ENCODE peak calls at places on chromosomes 7 and 10, in five cellular contexts. C is brain microvascular endothelial cell, Q is A549, Z is neural progenitor cell, S is AG09309. J is an unnamed sample.

GRCh38 chr10:7408494-7409044 is 2.3 kb downstream of the SFMBT2 start:
- DNase-seq in Z (peak; percentile 83), C (no peak), S (no peak), Q (peak; percentile 68), J (no peak)

GRCh38 chr10:6173203-6173602 is 29.5 kb upstream of the PFKFB3 start:
- DNase-seq in Z (peak; percentile 56), C (no peak), Q (peak; percentile 50), S (no peak), J (no peak)

GRCh38 chr10:47104101-47104707 is 193.0 kb downstream of the PTPN20 start:
- DNase-seq in Q (no peak), S (no peak), C (no peak), Z (no peak), J (no peak)

GRCh38 chr7:46424934-46425333 is 503.9 kb upstream of the IGFBP3 start:
- DNase-seq in S (no peak), Q (no peak), Z (no peak), C (peak; percentile 35), J (no peak)

GRCh38 chr10:686155-686931 is 3.1 kb downstream of the DIP2C start:
- DNase-seq in S (no peak), Q (no peak), Z (no peak), C (no peak), J (no peak)

GRCh38 chr10:64093946-64094560 is 572.9 kb downstream of the REEP3 start:
- DNase-seq in C (no peak), Z (no peak), S (no peak), Q (no peak), J (no peak)

GRCh38 chr7:44581426-44581906 is 565 bp downstream of the TMED4 start:
- DNase-seq in Q (peak; percentile 21), S (no peak), C (no peak), Z (no peak), J (no peak)

GRCh38 chr7:126635545-126635944 is 617.2 kb downstream of the GRM8 start:
- DNase-seq in C (no peak), Q (no peak), Z (no peak), S (no peak), J (no peak)

GRCh38 chr7:85090138-85090537 is 96.7 kb downstream of the SEMA3D start:
- DNase-seq in C (no peak), S (no peak), Q (no peak), Z (no peak), J (no peak)

GRCh38 chr10:121800146-121800545 is 127.7 kb downstream of the ATE1 start:
- DNase-seq in S (peak; percentile 4), C (no peak), Q (no peak), Z (no peak), J (no peak)

GRCh38 chr7:115230882-115231508 is 309.1 kb downstream of the MDFIC start:
- DNase-seq in Z (no peak), S (peak; percentile 86), C (peak; percentile 80), Q (peak; percentile 76), J (peak; percentile 95)

GRCh38 chr10:122375761-122376160 is 1.3 kb downstream of the PLEKHA1 start:
- DNase-seq in C (no peak), Z (no peak), S (no peak), Q (no peak), J (no peak)

GRCh38 chr7:77427996-77428603 is 12.0 kb upstream of the GSAP start:
- DNase-seq in C (peak; percentile 63), Q (no peak), S (no peak), Z (peak; percentile 28), J (no peak)

GRCh38 chr7:131657881-131658280 is 101.5 kb upstream of the PODXL start:
- DNase-seq in S (no peak), C (no peak), Q (no peak), Z (no peak), J (no peak)

GRCh38 chr10:50021646-50022045 is 33.4 kb downstream of the AGAP6 start:
- DNase-seq in Q (no peak), S (no peak), C (no peak), Z (no peak), J (no peak)

GRCh38 chr10:122333037-122333436 is 41.5 kb upstream of the PLEKHA1 start:
- DNase-seq in Z (no peak), S (no peak), Q (no peak), C (no peak), J (no peak)

GRCh38 chr10:3237530-3237929 is 64.9 kb upstream of the PITRM1 start:
- DNase-seq in S (no peak), Z (no peak), Q (no peak), C (no peak), J (no peak)

GRCh38 chr7:127512587-127512986 is 72.8 kb downstream of the GCC1 start:
- DNase-seq in Q (no peak), C (no peak), Z (no peak), S (no peak), J (no peak)

GRCh38 chr7:2104107-2104710 is 128.5 kb downstream of the MAD1L1 start:
- DNase-seq in Q (peak; percentile 81), C (peak; percentile 89), S (peak; percentile 21), Z (peak; percentile 89), J (peak; percentile 51)

GRCh38 chr7:88480901-88481300 is 174.2 kb upstream of the STEAP4 start:
- DNase-seq in C (no peak), Z (no peak), Q (no peak), S (no peak), J (no peak)

GRCh38 chr7:111229951-111230350 is 139.0 kb downstream of the LRRN3 start:
- DNase-seq in S (no peak), C (no peak), Q (peak; percentile 28), Z (no peak), J (no peak)

DNA sequence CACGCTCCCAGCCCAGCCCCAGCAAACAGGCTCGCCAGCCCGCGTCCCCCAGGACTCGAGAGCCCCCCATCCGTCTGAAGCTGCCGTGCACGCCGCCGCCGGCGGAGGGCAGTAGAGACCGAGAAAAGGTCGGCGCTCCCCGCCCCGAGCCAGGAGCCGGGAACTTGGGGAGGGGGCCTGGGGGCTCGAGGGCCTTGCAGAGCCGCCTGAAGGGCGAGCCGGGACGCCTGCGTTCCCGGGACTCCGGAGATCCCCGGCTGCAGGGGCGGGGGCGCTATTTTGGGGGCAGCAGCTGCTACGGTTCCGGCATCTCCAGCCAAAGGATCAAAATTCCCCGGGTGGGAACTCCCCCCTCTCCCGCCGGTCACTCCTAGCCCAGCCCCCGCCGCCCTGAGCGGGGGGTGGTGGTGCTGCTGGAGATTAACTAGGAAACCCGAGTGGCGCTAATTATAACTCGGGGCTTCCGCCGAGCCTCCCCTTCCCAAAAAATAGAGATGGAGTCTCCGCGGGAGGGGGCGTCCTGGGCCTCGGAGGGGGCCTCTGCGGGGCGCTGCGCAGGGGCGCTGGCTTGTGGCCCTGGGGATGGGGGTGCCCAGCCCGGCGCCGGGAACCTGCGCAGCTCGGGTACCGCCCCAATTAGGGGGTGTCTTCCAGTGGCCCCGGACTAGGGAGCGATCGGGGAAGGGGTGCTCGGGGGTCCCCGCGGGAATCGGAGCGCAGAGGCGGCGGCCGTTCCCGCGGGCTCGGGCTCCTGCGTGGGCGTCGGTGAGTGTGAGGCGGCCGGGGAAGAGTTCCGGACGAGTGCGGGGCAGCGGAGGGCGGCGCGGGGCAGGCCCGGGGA is 608 bp downstream of the ACHE start:
- DNase-seq in Q (no peak), C (no peak), S (no peak), Z (peak; percentile 93), J (no peak)
- H3K4me3 ChIP-seq in Q (peak overlapping the region; percentile 49), C (peak overlapping the region; percentile 44), S (peak overlapping the region; percentile 49), Z (peak overlapping the region; percentile 51), J (peak overlapping the region; percentile 40)

GRCh38 chr7:112745635-112746034 is 44.6 kb downstream of the TMEM168 start:
- DNase-seq in S (no peak), Q (no peak), Z (no peak), C (no peak), J (no peak)
- H3K4me3 ChIP-seq in S (no peak overlapping the region), Q (no peak overlapping the region), Z (no peak overlapping the region), C (no peak overlapping the region), J (no peak overlapping the region)

DNA sequence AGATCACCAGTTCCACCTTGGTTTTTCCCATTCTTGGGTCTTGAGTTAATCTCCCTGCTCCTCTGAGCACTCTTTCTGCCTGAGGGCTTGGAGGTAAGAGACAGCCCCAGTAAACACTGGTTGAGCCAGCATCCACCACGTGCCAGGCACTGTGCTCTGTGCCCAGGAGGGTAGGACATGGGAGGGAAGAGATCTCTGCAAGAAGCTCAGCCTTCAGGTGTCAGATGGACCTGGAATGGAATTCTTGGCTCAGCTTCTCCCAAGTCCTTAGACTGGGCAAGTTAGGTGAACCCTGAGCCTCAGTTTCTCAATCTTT is 2.5 kb downstream of the ZYX start:
- DNase-seq in Q (no peak), Z (no peak), S (no peak), C (no peak), J (no peak)
- H3K4me3 ChIP-seq in Q (no peak overlapping the region), Z (no peak overlapping the region), S (peak overlapping the region; percentile 92), C (peak overlapping the region; percentile 93), J (peak overlapping the region; percentile 93)

DNA sequence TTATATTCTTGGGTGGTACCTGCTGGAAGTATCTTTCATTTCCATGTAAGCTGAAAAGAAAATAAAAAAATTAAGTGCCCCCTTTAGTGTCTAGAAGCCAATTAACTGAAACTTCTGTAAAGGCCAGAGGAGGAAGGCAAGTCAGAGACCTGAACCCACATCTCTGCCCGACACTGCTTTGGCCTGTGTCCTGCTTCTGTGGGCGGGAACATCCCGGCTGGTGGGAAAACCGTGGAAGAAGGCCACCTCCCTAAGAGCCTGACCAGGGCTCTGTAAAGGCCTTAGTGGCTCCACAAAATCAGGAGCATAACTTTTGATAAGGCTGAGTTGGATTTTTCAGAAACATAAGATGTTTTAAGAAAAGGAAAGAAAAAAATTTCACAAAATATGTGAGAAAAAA is 9.4 kb downstream of the CPXM2 start:
- DNase-seq in S (no peak), Q (no peak), Z (no peak), C (no peak), J (no peak)
- H3K4me3 ChIP-seq in S (no peak overlapping the region), Q (no peak overlapping the region), Z (no peak overlapping the region), C (no peak overlapping the region), J (no peak overlapping the region)